ENCODE peak calls at places on chromosome 1, in five cellular contexts. J, I, Q, G and M are unnamed samples.

GRCh38 chr1:2248127-2248826 is 20.2 kb downstream of the SKI start:
- DNase-seq in J (peak; percentile 46), I (no peak), G (peak; percentile 57), Q (peak; percentile 26), M (no peak)

GRCh38 chr1:6603424-6603850 is 768 bp upstream of the KLHL21 start:
- DNase-seq in G (peak; percentile 86), I (peak; percentile 37), J (peak; percentile 48), Q (no peak), M (peak; percentile 57)

GRCh38 chr1:229209386-229209785 is 61.5 kb upstream of the RAB4A start:
- DNase-seq in I (no peak), G (no peak), J (no peak), Q (no peak), M (no peak)

GRCh38 chr1:60978421-60979357 is 103.7 kb upstream of the NFIA start:
- DNase-seq in J (no peak), G (peak; percentile 48), I (peak; percentile 47), Q (peak; percentile 66), M (peak; percentile 38)

GRCh38 chr1:240404286-240404685 is 207.7 kb downstream of the GREM2 start:
- DNase-seq in J (no peak), Q (no peak), I (no peak), G (no peak), M (no peak)

GRCh38 chr1:226223786-226224244 is 351 bp downstream of the MIXL1 start:
- DNase-seq in J (peak; percentile 62), G (no peak), I (no peak), Q (peak; percentile 33), M (no peak)

GRCh38 chr1:33683913-33684312 is 180.0 kb upstream of the HMGB4 start:
- DNase-seq in Q (no peak), G (no peak), J (no peak), I (peak; percentile 85), M (no peak)

GRCh38 chr1:162985816-162986215 is 83.3 kb upstream of the RGS4 start:
- DNase-seq in Q (no peak), J (no peak), G (no peak), I (no peak), M (no peak)

GRCh38 chr1:40094481-40095110 is 2.5 kb downstream of the PPT1 start:
- DNase-seq in I (no peak), G (no peak), J (no peak), Q (no peak), M (no peak)

GRCh38 chr1:40708750-40709099 is 17.2 kb downstream of the NFYC start:
- DNase-seq in G (no peak), I (peak; percentile 84), Q (no peak), J (peak; percentile 23), M (peak; percentile 87)

GRCh38 chr1:109897244-109897955 is 13.2 kb upstream of the CSF1 start:
- DNase-seq in I (no peak), G (no peak), Q (no peak), J (no peak), M (no peak)

GRCh38 chr1:12335815-12336214 is 106.0 kb downstream of the VPS13D start:
- DNase-seq in Q (no peak), G (no peak), I (no peak), J (no peak), M (no peak)

GRCh38 chr1:203305809-203306088 is 430 bp downstream of the BTG2 start:
- DNase-seq in Q (no peak), I (no peak), G (no peak), J (no peak), M (peak; percentile 40)

GRCh38 chr1:245520611-245521010 is 365.8 kb downstream of the KIF26B start:
- DNase-seq in I (no peak), G (no peak), Q (no peak), J (no peak), M (no peak)

GRCh38 chr1:70674981-70675685 is 264.1 kb downstream of the CTH start:
- DNase-seq in J (no peak), G (no peak), Q (no peak), I (no peak), M (no peak)

GRCh38 chr1:64033667-64034215 is 169.7 kb upstream of the UBE2U start:
- DNase-seq in G (no peak), Q (no peak), I (no peak), J (no peak), M (no peak)

GRCh38 chr1:20366076-20366765 is 75.5 kb downstream of the VWA5B1 start:
- DNase-seq in G (no peak), Q (no peak), I (no peak), J (peak; percentile 38), M (no peak)

GRCh38 chr1:24318988-24319863 is at the start of gene GRHL3:
- DNase-seq in Q (peak; percentile 62), J (no peak), I (no peak), G (no peak), M (no peak)

GRCh38 chr1:233459968-233460367 is 132.4 kb downstream of the MAP3K21 start:
- DNase-seq in J (peak; percentile 5), Q (peak; percentile 13), I (no peak), G (no peak), M (no peak)

GRCh38 chr1:197798492-197798891 is 23.2 kb upstream of the DENND1B start:
- DNase-seq in I (no peak), G (no peak), Q (no peak), J (no peak), M (no peak)

GRCh38 chr1:12528021-12528852 is 89.8 kb downstream of the DHRS3 start:
- DNase-seq in G (peak; percentile 88), J (no peak), Q (peak; percentile 77), I (peak; percentile 82), M (no peak)

GRCh38 chr1:41442697-41443251 is 41.7 kb downstream of the EDN2 start:
- DNase-seq in Q (no peak), J (no peak), I (no peak), G (no peak), M (no peak)

GRCh38 chr1:47211796-47212269 is 20.2 kb downstream of the TAL1 start:
- DNase-seq in G (peak; percentile 76), J (no peak), I (no peak), Q (no peak), M (no peak)

GRCh38 chr1:149997585-149998262 is 12.8 kb downstream of the OTUD7B start:
- DNase-seq in J (no peak), G (no peak), I (no peak), Q (no peak), M (no peak)

GRCh38 chr1:244054247-244054923 is 3.3 kb downstream of the ZBTB18 start:
- DNase-seq in Q (no peak), G (no peak), J (no peak), I (no peak), M (no peak)

GRCh38 chr1:183676515-183677189 is 23.5 kb upstream of the APOBEC4 start:
- DNase-seq in J (no peak), Q (peak; percentile 8), G (no peak), I (peak; percentile 76), M (peak; percentile 26)